ENCODE peak calls at places on chromosome 13, in ten cellular contexts. F is NB4, E is GM04504, U is OCI-LY7, K is T-helper 1 cell, D is AG08396, S is left cardiac atrium, G is body of pancreas, H is neural progenitor cell, V is MG63. R is an unnamed sample.
A peak's percentile ranks its signal among the peaks of the same experiment; 100 is the strongest.

GRCh38 chr13:100356889-100357288 is 231.7 kb downstream of the GGACT start:
- DNase-seq in U (no peak), V (no peak), K (no peak), G (no peak), S (no peak), E (no peak), F (peak; percentile 81), H (no peak), D (no peak), R (no peak)

GRCh38 chr13:50125556-50126377 is 110.5 kb downstream of the KCNRG start:
- DNase-seq in U (peak; percentile 84), G (peak; percentile 96), E (peak; percentile 72), D (peak; percentile 92), F (peak; percentile 98), S (peak; percentile 92), K (peak; percentile 87), H (peak; percentile 88), V (peak; percentile 94), R (peak; percentile 89)

GRCh38 chr13:51919531-51919930 is 57.8 kb downstream of the CCDC70 start:
- DNase-seq in E (no peak), G (no peak), K (no peak), F (no peak), S (no peak), U (no peak), H (no peak), V (no peak), D (no peak), R (no peak)

GRCh38 chr13:84834201-84834600 is 951.9 kb upstream of the SLITRK1 start:
- DNase-seq in D (no peak), G (no peak), S (no peak), U (no peak), E (no peak), H (no peak), K (no peak), V (no peak), F (no peak), R (no peak)

GRCh38 chr13:45713106-45713690 is 11.1 kb downstream of the CBY2 start:
- DNase-seq in S (no peak), D (no peak), H (no peak), E (no peak), K (no peak), F (no peak), G (no peak), V (no peak), U (no peak), R (no peak)

GRCh38 chr13:33908111-33908510 is 90.2 kb downstream of the RFC3 start:
- DNase-seq in F (no peak), D (no peak), K (no peak), U (no peak), S (no peak), V (no peak), E (no peak), H (no peak), G (no peak), R (no peak)

GRCh38 chr13:26964278-26965057 is 203.9 kb upstream of the GPR12 start:
- DNase-seq in D (no peak), G (peak; percentile 58), H (no peak), V (no peak), K (no peak), E (no peak), F (peak; percentile 97), U (peak; percentile 10), S (peak; percentile 69), R (peak; percentile 71)

GRCh38 chr13:99993660-99994455 is 12.3 kb downstream of the ZIC2 start:
- DNase-seq in U (no peak), V (peak; percentile 51), D (no peak), S (no peak), K (no peak), E (no peak), H (peak; percentile 17), F (no peak), G (no peak), R (no peak)

GRCh38 chr13:20102776-20103175 is 58.1 kb downstream of the GJA3 start:
- DNase-seq in D (no peak), F (no peak), V (no peak), K (no peak), U (no peak), E (no peak), H (no peak), S (no peak), G (no peak), R (no peak)

GRCh38 chr13:23069571-23069970 is 111.2 kb upstream of the SGCG start:
- DNase-seq in K (no peak), D (peak; percentile 68), G (no peak), U (no peak), H (no peak), S (no peak), F (no peak), E (peak; percentile 66), V (no peak), R (no peak)

GRCh38 chr13:59531571-59532091 is 632.1 kb downstream of the DIAPH3 start:
- DNase-seq in K (peak; percentile 1), H (peak; percentile 30), S (peak; percentile 93), F (peak; percentile 74), U (no peak), G (peak; percentile 61), V (peak; percentile 59), D (peak; percentile 28), E (no peak), R (peak; percentile 94)